ENCODE peak calls at places on chromosomes 6 and 20, in eight cellular contexts. One of them, this sample, is unnamed.

GRCh38 chr6:25307805-25308494 is 28.8 kb downstream of the CARMIL1 start:
- DNase-seq in HCT116: no peak
- DNase-seq in IMR-90: no peak
- DNase-seq in CD8-positive, alpha-beta T cell: no peak
- DNase-seq in uterus: no peak
- DNase-seq in WERI-Rb-1: no peak
- DNase-seq in body of pancreas: no peak
- DNase-seq in H9: no peak
- DNase-seq in this sample: no peak

GRCh38 chr20:56348306-56348695 is 10.5 kb upstream of the FAM210B start:
- DNase-seq in HCT116: no peak
- DNase-seq in IMR-90: no peak
- DNase-seq in CD8-positive, alpha-beta T cell: no peak
- DNase-seq in uterus: no peak
- DNase-seq in WERI-Rb-1: no peak
- DNase-seq in body of pancreas: peak
- DNase-seq in H9: no peak
- DNase-seq in this sample: no peak

GRCh38 chr6:41917528-41917927 is 3.4 kb downstream of the MED20 start:
- DNase-seq in HCT116: peak
- DNase-seq in IMR-90: peak
- DNase-seq in CD8-positive, alpha-beta T cell: no peak
- DNase-seq in uterus: no peak
- DNase-seq in WERI-Rb-1: no peak
- DNase-seq in body of pancreas: no peak
- DNase-seq in H9: no peak
- DNase-seq in this sample: peak

GRCh38 chr6:138907167-138907566 is 80.9 kb downstream of the REPS1 start:
- DNase-seq in HCT116: no peak
- DNase-seq in IMR-90: no peak
- DNase-seq in CD8-positive, alpha-beta T cell: no peak
- DNase-seq in uterus: no peak
- DNase-seq in WERI-Rb-1: no peak
- DNase-seq in body of pancreas: no peak
- DNase-seq in H9: no peak
- DNase-seq in this sample: no peak

GRCh38 chr6:34463299-34463698 is 2.6 kb upstream of the PACSIN1 start:
- DNase-seq in HCT116: no peak
- DNase-seq in IMR-90: no peak
- DNase-seq in CD8-positive, alpha-beta T cell: no peak
- DNase-seq in uterus: no peak
- DNase-seq in WERI-Rb-1: no peak
- DNase-seq in body of pancreas: no peak
- DNase-seq in H9: no peak
- DNase-seq in this sample: no peak

GRCh38 chr6:97316982-97317381 is 34.0 kb upstream of the MMS22L start:
- DNase-seq in HCT116: no peak
- DNase-seq in IMR-90: no peak
- DNase-seq in CD8-positive, alpha-beta T cell: no peak
- DNase-seq in uterus: no peak
- DNase-seq in WERI-Rb-1: no peak
- DNase-seq in body of pancreas: no peak
- DNase-seq in H9: no peak
- DNase-seq in this sample: no peak

GRCh38 chr20:14956026-14956425 is 618.6 kb upstream of the FLRT3 start:
- DNase-seq in HCT116: no peak
- DNase-seq in IMR-90: no peak
- DNase-seq in CD8-positive, alpha-beta T cell: no peak
- DNase-seq in uterus: no peak
- DNase-seq in WERI-Rb-1: no peak
- DNase-seq in body of pancreas: no peak
- DNase-seq in H9: no peak
- DNase-seq in this sample: no peak

GRCh38 chr6:1382331-1382882 is 7.0 kb upstream of the FOXF2 start:
- DNase-seq in HCT116: no peak
- DNase-seq in IMR-90: no peak
- DNase-seq in CD8-positive, alpha-beta T cell: no peak
- DNase-seq in uterus: no peak
- DNase-seq in WERI-Rb-1: no peak
- DNase-seq in body of pancreas: no peak
- DNase-seq in H9: peak
- DNase-seq in this sample: no peak

GRCh38 chr6:157982580-157983438 is 1.1 kb downstream of the SYNJ2 start:
- DNase-seq in HCT116: no peak
- DNase-seq in IMR-90: peak
- DNase-seq in CD8-positive, alpha-beta T cell: no peak
- DNase-seq in uterus: peak
- DNase-seq in WERI-Rb-1: no peak
- DNase-seq in body of pancreas: peak
- DNase-seq in H9: no peak
- DNase-seq in this sample: no peak

GRCh38 chr6:152905551-152906299 is 77.1 kb downstream of the FBXO5 start:
- DNase-seq in HCT116: no peak
- DNase-seq in IMR-90: no peak
- DNase-seq in CD8-positive, alpha-beta T cell: no peak
- DNase-seq in uterus: no peak
- DNase-seq in WERI-Rb-1: no peak
- DNase-seq in body of pancreas: no peak
- DNase-seq in H9: no peak
- DNase-seq in this sample: no peak

GRCh38 chr20:36527331-36528125 is 13.8 kb upstream of the MYL9 start:
- DNase-seq in HCT116: no peak
- DNase-seq in IMR-90: no peak
- DNase-seq in CD8-positive, alpha-beta T cell: no peak
- DNase-seq in uterus: peak
- DNase-seq in WERI-Rb-1: no peak
- DNase-seq in body of pancreas: peak
- DNase-seq in H9: no peak
- DNase-seq in this sample: no peak

GRCh38 chr6:125207956-125208355 is 54.4 kb downstream of the TPD52L1 start:
- DNase-seq in HCT116: no peak
- DNase-seq in IMR-90: peak
- DNase-seq in CD8-positive, alpha-beta T cell: no peak
- DNase-seq in uterus: no peak
- DNase-seq in WERI-Rb-1: no peak
- DNase-seq in body of pancreas: no peak
- DNase-seq in H9: no peak
- DNase-seq in this sample: no peak

GRCh38 chr6:164037165-164037564 is 622.6 kb downstream of the QKI start:
- DNase-seq in HCT116: no peak
- DNase-seq in IMR-90: no peak
- DNase-seq in CD8-positive, alpha-beta T cell: no peak
- DNase-seq in uterus: no peak
- DNase-seq in WERI-Rb-1: no peak
- DNase-seq in body of pancreas: no peak
- DNase-seq in H9: no peak
- DNase-seq in this sample: no peak

GRCh38 chr6:166935353-166935752 is 21.0 kb downstream of the RNASET2 start:
- DNase-seq in HCT116: no peak
- DNase-seq in IMR-90: no peak
- DNase-seq in CD8-positive, alpha-beta T cell: no peak
- DNase-seq in uterus: no peak
- DNase-seq in WERI-Rb-1: no peak
- DNase-seq in body of pancreas: no peak
- DNase-seq in H9: no peak
- DNase-seq in this sample: no peak

GRCh38 chr20:64069209-64069613 is 6.2 kb downstream of the TCEA2 start:
- DNase-seq in HCT116: no peak
- DNase-seq in IMR-90: no peak
- DNase-seq in CD8-positive, alpha-beta T cell: no peak
- DNase-seq in uterus: no peak
- DNase-seq in WERI-Rb-1: no peak
- DNase-seq in body of pancreas: no peak
- DNase-seq in H9: no peak
- DNase-seq in this sample: no peak

GRCh38 chr6:113120214-113120576 is 737.0 kb upstream of the MARCKS start:
- DNase-seq in HCT116: peak
- DNase-seq in IMR-90: peak
- DNase-seq in CD8-positive, alpha-beta T cell: no peak
- DNase-seq in uterus: no peak
- DNase-seq in WERI-Rb-1: no peak
- DNase-seq in body of pancreas: no peak
- DNase-seq in H9: no peak
- DNase-seq in this sample: peak

GRCh38 chr20:53530440-53530839 is 63.2 kb downstream of the ZNF217 start:
- DNase-seq in HCT116: no peak
- DNase-seq in IMR-90: no peak
- DNase-seq in CD8-positive, alpha-beta T cell: no peak
- DNase-seq in uterus: no peak
- DNase-seq in WERI-Rb-1: no peak
- DNase-seq in body of pancreas: no peak
- DNase-seq in H9: no peak
- DNase-seq in this sample: no peak

GRCh38 chr6:52362443-52363221 is 681 bp downstream of the PAQR8 start:
- DNase-seq in HCT116: no peak
- DNase-seq in IMR-90: no peak
- DNase-seq in CD8-positive, alpha-beta T cell: peak
- DNase-seq in uterus: peak
- DNase-seq in WERI-Rb-1: peak
- DNase-seq in body of pancreas: peak
- DNase-seq in H9: peak
- DNase-seq in this sample: no peak

GRCh38 chr6:9514146-9514545 is 900.7 kb downstream of the TFAP2A start:
- DNase-seq in HCT116: no peak
- DNase-seq in IMR-90: no peak
- DNase-seq in CD8-positive, alpha-beta T cell: no peak
- DNase-seq in uterus: no peak
- DNase-seq in WERI-Rb-1: no peak
- DNase-seq in body of pancreas: no peak
- DNase-seq in H9: no peak
- DNase-seq in this sample: no peak

DNA sequence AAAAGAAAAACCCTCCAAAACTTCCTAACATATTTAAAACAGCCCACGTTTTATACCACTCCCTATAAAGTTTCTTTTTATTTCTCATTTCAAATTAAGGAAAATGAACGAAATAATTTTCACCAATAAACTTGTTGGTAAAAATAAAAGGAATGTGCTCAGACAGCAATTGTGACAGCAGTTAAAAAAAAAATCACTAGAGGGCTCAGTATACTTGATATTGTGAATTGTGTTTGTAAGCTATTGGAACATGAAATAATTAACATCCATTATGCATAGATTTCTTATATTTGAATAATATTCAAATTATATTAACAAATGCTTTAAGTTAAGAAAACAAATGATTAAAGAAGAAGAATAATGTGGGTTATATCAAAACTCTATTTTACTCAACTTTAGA is 105.5 kb downstream of the ASCC3 start:
- DNase-seq in HCT116: no peak
- DNase-seq in IMR-90: no peak
- DNase-seq in CD8-positive, alpha-beta T cell: no peak
- DNase-seq in uterus: no peak
- DNase-seq in WERI-Rb-1: no peak
- DNase-seq in body of pancreas: no peak
- DNase-seq in H9: no peak
- DNase-seq in this sample: no peak
- TF ChIP-seq CTCF in HCT116: no peak
- TF ChIP-seq CTCF in IMR-90: peak
- TF ChIP-seq CTCF in CD8-positive, alpha-beta T cell: no peak
- TF ChIP-seq CTCF in uterus: no peak
- TF ChIP-seq CTCF in WERI-Rb-1: no peak
- TF ChIP-seq CTCF in body of pancreas: no peak
- TF ChIP-seq CTCF in H9: no peak
- TF ChIP-seq CTCF in this sample: peak

GRCh38 chr20:3783516-3784225 is 2.4 kb upstream of the SPEF1 start:
- DNase-seq in HCT116: no peak
- DNase-seq in IMR-90: no peak
- DNase-seq in CD8-positive, alpha-beta T cell: no peak
- DNase-seq in uterus: no peak
- DNase-seq in WERI-Rb-1: no peak
- DNase-seq in body of pancreas: no peak
- DNase-seq in H9: no peak
- DNase-seq in this sample: no peak
- TF ChIP-seq CTCF in HCT116: no peak
- TF ChIP-seq CTCF in IMR-90: no peak
- TF ChIP-seq CTCF in CD8-positive, alpha-beta T cell: no peak
- TF ChIP-seq CTCF in uterus: no peak
- TF ChIP-seq CTCF in WERI-Rb-1: no peak
- TF ChIP-seq CTCF in body of pancreas: no peak
- TF ChIP-seq CTCF in H9: peak
- TF ChIP-seq CTCF in this sample: no peak

DNA sequence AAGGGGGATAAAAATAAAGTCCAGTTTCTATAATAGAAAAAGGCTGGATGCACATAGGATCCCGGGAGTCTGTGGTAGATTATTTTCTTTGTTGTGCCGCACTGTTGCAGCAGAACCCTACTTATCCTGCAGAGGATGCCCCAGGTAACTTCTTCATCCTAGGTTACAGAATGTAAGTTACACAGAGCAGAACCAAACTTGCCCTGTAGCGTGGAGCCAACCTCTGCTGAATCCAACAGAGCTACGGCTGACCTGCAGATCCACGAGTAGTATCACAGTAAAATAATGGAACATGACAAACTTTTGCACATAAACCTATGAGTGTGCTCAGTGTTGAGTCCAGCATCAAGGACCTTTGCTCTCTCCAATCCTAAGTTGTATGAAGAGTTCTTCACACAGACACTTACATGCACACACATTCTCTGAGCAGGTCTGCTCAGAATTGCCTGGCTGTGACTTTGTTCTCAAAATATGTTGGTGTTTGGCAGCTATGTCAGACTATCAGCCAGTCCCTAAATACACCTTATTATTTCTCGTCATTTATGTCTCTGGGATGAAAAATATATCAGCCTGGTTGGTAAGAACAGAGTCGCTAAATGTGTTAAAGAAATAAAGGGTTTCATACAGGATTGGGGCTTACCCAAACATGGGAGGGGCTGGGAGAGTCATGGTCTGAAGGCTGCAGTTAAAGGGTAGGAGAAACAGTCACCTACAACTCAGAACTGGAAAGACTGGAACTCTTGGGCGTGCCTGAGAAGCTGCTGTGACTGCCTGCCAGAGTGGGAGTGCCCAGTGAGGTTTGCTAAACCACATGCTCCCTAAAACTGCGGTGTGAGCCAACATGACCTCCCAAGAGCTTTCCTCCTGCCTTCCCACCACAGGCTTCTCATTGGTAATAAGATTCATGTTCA is 165.1 kb upstream of the SLC24A3 start:
- DNase-seq in HCT116: no peak
- DNase-seq in IMR-90: no peak
- DNase-seq in CD8-positive, alpha-beta T cell: no peak
- DNase-seq in uterus: no peak
- DNase-seq in WERI-Rb-1: no peak
- DNase-seq in body of pancreas: no peak
- DNase-seq in H9: no peak
- DNase-seq in this sample: no peak
- TF ChIP-seq CTCF in HCT116: no peak
- TF ChIP-seq CTCF in IMR-90: no peak
- TF ChIP-seq CTCF in CD8-positive, alpha-beta T cell: no peak
- TF ChIP-seq CTCF in uterus: no peak
- TF ChIP-seq CTCF in WERI-Rb-1: no peak
- TF ChIP-seq CTCF in body of pancreas: no peak
- TF ChIP-seq CTCF in H9: no peak
- TF ChIP-seq CTCF in this sample: no peak

DNA sequence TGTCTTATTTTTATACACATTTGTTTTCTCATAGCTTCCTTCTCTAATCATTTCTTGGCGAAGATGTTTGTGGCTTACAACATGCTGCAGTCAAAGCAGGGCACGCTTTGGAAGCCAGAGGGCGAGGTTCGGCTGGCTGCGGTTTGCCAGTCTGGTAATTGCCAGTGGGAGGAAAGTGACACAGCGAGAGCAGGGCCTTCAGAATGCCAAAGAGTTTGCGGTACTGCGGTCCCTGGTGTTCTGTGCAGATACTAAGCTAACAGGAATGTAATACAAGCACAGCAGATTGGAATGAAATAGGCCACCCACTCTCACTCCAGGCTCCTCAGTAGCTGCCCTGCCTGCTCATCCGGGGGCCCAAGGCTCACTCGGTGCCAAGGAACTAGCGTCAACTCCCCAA is 58.7 kb upstream of the TGM3 start:
- DNase-seq in HCT116: no peak
- DNase-seq in IMR-90: peak
- DNase-seq in CD8-positive, alpha-beta T cell: no peak
- DNase-seq in uterus: no peak
- DNase-seq in WERI-Rb-1: no peak
- DNase-seq in body of pancreas: peak
- DNase-seq in H9: peak
- DNase-seq in this sample: peak
- TF ChIP-seq CTCF in HCT116: no peak
- TF ChIP-seq CTCF in IMR-90: peak
- TF ChIP-seq CTCF in CD8-positive, alpha-beta T cell: no peak
- TF ChIP-seq CTCF in uterus: no peak
- TF ChIP-seq CTCF in WERI-Rb-1: no peak
- TF ChIP-seq CTCF in body of pancreas: no peak
- TF ChIP-seq CTCF in H9: peak
- TF ChIP-seq CTCF in this sample: peak

This sample was measured in AG09319.